ENCODE peak calls at places on chromosome 19, in nine cellular contexts. One of them, this sample, is unnamed.

GRCh38 chr19:4922530-4923378 is 13.5 kb downstream of the UHRF1 start:
- DNase-seq in left ventricle myocardium superior: no peak
- DNase-seq in chondrocyte: no peak
- DNase-seq in astrocyte: no peak
- DNase-seq in stimulated activated CD4-positive, alpha-beta T cell treated with anti-CD3 and anti-CD28 coated beads, Interleukin-4, amount 100 ng/mL, for 4 hours: no peak
- DNase-seq in HTR-8/SVneo: no peak
- DNase-seq in naive thymus-derived CD4-positive, alpha-beta T cell: no peak
- DNase-seq in IMR-90: no peak
- DNase-seq in stimulated activated CD8-positive, alpha-beta memory T cell treated with anti-CD3 and anti-CD28 coated beads, Interleukin-7, amount 100 ng/mL, for 24 hours: no peak
- DNase-seq in this sample: no peak

GRCh38 chr19:48004236-48004635 is 9.8 kb downstream of the ELSPBP1 start:
- DNase-seq in left ventricle myocardium superior: no peak
- DNase-seq in chondrocyte: no peak
- DNase-seq in astrocyte: no peak
- DNase-seq in stimulated activated CD4-positive, alpha-beta T cell treated with anti-CD3 and anti-CD28 coated beads, Interleukin-4, amount 100 ng/mL, for 4 hours: no peak
- DNase-seq in HTR-8/SVneo: no peak
- DNase-seq in naive thymus-derived CD4-positive, alpha-beta T cell: no peak
- DNase-seq in IMR-90: no peak
- DNase-seq in stimulated activated CD8-positive, alpha-beta memory T cell treated with anti-CD3 and anti-CD28 coated beads, Interleukin-7, amount 100 ng/mL, for 24 hours: no peak
- DNase-seq in this sample: no peak

GRCh38 chr19:41689993-41690800 is 2.1 kb upstream of the CEACAM7 start:
- DNase-seq in left ventricle myocardium superior: no peak
- DNase-seq in chondrocyte: no peak
- DNase-seq in astrocyte: no peak
- DNase-seq in stimulated activated CD4-positive, alpha-beta T cell treated with anti-CD3 and anti-CD28 coated beads, Interleukin-4, amount 100 ng/mL, for 4 hours: no peak
- DNase-seq in HTR-8/SVneo: no peak
- DNase-seq in naive thymus-derived CD4-positive, alpha-beta T cell: no peak
- DNase-seq in IMR-90: no peak
- DNase-seq in stimulated activated CD8-positive, alpha-beta memory T cell treated with anti-CD3 and anti-CD28 coated beads, Interleukin-7, amount 100 ng/mL, for 24 hours: no peak
- DNase-seq in this sample: no peak

GRCh38 chr19:6709549-6709948 is 10.9 kb downstream of the C3 start:
- DNase-seq in left ventricle myocardium superior: no peak
- DNase-seq in chondrocyte: no peak
- DNase-seq in astrocyte: no peak
- DNase-seq in stimulated activated CD4-positive, alpha-beta T cell treated with anti-CD3 and anti-CD28 coated beads, Interleukin-4, amount 100 ng/mL, for 4 hours: no peak
- DNase-seq in HTR-8/SVneo: no peak
- DNase-seq in naive thymus-derived CD4-positive, alpha-beta T cell: no peak
- DNase-seq in IMR-90: no peak
- DNase-seq in stimulated activated CD8-positive, alpha-beta memory T cell treated with anti-CD3 and anti-CD28 coated beads, Interleukin-7, amount 100 ng/mL, for 24 hours: no peak
- DNase-seq in this sample: no peak

GRCh38 chr19:40616178-40616577 is 15.0 kb downstream of the LTBP4 start:
- DNase-seq in left ventricle myocardium superior: no peak
- DNase-seq in chondrocyte: no peak
- DNase-seq in astrocyte: no peak
- DNase-seq in stimulated activated CD4-positive, alpha-beta T cell treated with anti-CD3 and anti-CD28 coated beads, Interleukin-4, amount 100 ng/mL, for 4 hours: no peak
- DNase-seq in HTR-8/SVneo: no peak
- DNase-seq in naive thymus-derived CD4-positive, alpha-beta T cell: no peak
- DNase-seq in IMR-90: no peak
- DNase-seq in stimulated activated CD8-positive, alpha-beta memory T cell treated with anti-CD3 and anti-CD28 coated beads, Interleukin-7, amount 100 ng/mL, for 24 hours: no peak
- DNase-seq in this sample: no peak

GRCh38 chr19:55636723-55637122 is 4.1 kb upstream of the ZNF580 start:
- DNase-seq in left ventricle myocardium superior: peak; percentile 20
- DNase-seq in chondrocyte: no peak
- DNase-seq in astrocyte: no peak
- DNase-seq in stimulated activated CD4-positive, alpha-beta T cell treated with anti-CD3 and anti-CD28 coated beads, Interleukin-4, amount 100 ng/mL, for 4 hours: no peak
- DNase-seq in HTR-8/SVneo: no peak
- DNase-seq in naive thymus-derived CD4-positive, alpha-beta T cell: no peak
- DNase-seq in IMR-90: no peak
- DNase-seq in stimulated activated CD8-positive, alpha-beta memory T cell treated with anti-CD3 and anti-CD28 coated beads, Interleukin-7, amount 100 ng/mL, for 24 hours: no peak
- DNase-seq in this sample: no peak

GRCh38 chr19:4582980-4583842 is 23.7 kb upstream of the SEMA6B start:
- DNase-seq in left ventricle myocardium superior: no peak
- DNase-seq in chondrocyte: no peak
- DNase-seq in astrocyte: no peak
- DNase-seq in stimulated activated CD4-positive, alpha-beta T cell treated with anti-CD3 and anti-CD28 coated beads, Interleukin-4, amount 100 ng/mL, for 4 hours: no peak
- DNase-seq in HTR-8/SVneo: no peak
- DNase-seq in naive thymus-derived CD4-positive, alpha-beta T cell: no peak
- DNase-seq in IMR-90: no peak
- DNase-seq in stimulated activated CD8-positive, alpha-beta memory T cell treated with anti-CD3 and anti-CD28 coated beads, Interleukin-7, amount 100 ng/mL, for 24 hours: no peak
- DNase-seq in this sample: no peak

GRCh38 chr19:19059837-19060611 is 3.8 kb upstream of the SLC25A42 start:
- DNase-seq in left ventricle myocardium superior: no peak
- DNase-seq in chondrocyte: no peak
- DNase-seq in astrocyte: no peak
- DNase-seq in stimulated activated CD4-positive, alpha-beta T cell treated with anti-CD3 and anti-CD28 coated beads, Interleukin-4, amount 100 ng/mL, for 4 hours: no peak
- DNase-seq in HTR-8/SVneo: no peak
- DNase-seq in naive thymus-derived CD4-positive, alpha-beta T cell: no peak
- DNase-seq in IMR-90: no peak
- DNase-seq in stimulated activated CD8-positive, alpha-beta memory T cell treated with anti-CD3 and anti-CD28 coated beads, Interleukin-7, amount 100 ng/mL, for 24 hours: no peak
- DNase-seq in this sample: no peak

GRCh38 chr19:32598022-32598421 is 17.0 kb downstream of the PDCD5 start:
- DNase-seq in left ventricle myocardium superior: no peak
- DNase-seq in chondrocyte: no peak
- DNase-seq in astrocyte: no peak
- DNase-seq in stimulated activated CD4-positive, alpha-beta T cell treated with anti-CD3 and anti-CD28 coated beads, Interleukin-4, amount 100 ng/mL, for 4 hours: no peak
- DNase-seq in HTR-8/SVneo: no peak
- DNase-seq in naive thymus-derived CD4-positive, alpha-beta T cell: no peak
- DNase-seq in IMR-90: no peak
- DNase-seq in stimulated activated CD8-positive, alpha-beta memory T cell treated with anti-CD3 and anti-CD28 coated beads, Interleukin-7, amount 100 ng/mL, for 24 hours: no peak
- DNase-seq in this sample: no peak

This sample was measured in omental fat pad.